ENCODE peak calls at places on chromosomes 4 and X, in four cellular contexts. One of them, this sample, is unnamed.

GRCh38 chr4:123418486-123418931 is 21.9 kb downstream of the SPRY1 start:
- DNase-seq in stimulated activated CD4-positive, alpha-beta T cell treated with anti-CD3 and anti-CD28 coated beads, Interleukin-15, amount 100 ng/mL, for 1 hour: no peak
- DNase-seq in mucosa of gallbladder: no peak
- DNase-seq in breast epithelium: no peak
- DNase-seq in this sample: peak; percentile 64

GRCh38 chr4:40916880-40917279 is 167.1 kb downstream of the NSUN7 start:
- DNase-seq in stimulated activated CD4-positive, alpha-beta T cell treated with anti-CD3 and anti-CD28 coated beads, Interleukin-15, amount 100 ng/mL, for 1 hour: peak; percentile 27
- DNase-seq in mucosa of gallbladder: no peak
- DNase-seq in breast epithelium: no peak
- DNase-seq in this sample: no peak

GRCh38 chr4:147453561-147454141 is 27.2 kb upstream of the EDNRA start:
- DNase-seq in stimulated activated CD4-positive, alpha-beta T cell treated with anti-CD3 and anti-CD28 coated beads, Interleukin-15, amount 100 ng/mL, for 1 hour: no peak
- DNase-seq in mucosa of gallbladder: no peak
- DNase-seq in breast epithelium: no peak
- DNase-seq in this sample: peak; percentile 69

GRCh38 chr4:137530176-137530575 is 2.1 kb downstream of the PCDH18 start:
- DNase-seq in stimulated activated CD4-positive, alpha-beta T cell treated with anti-CD3 and anti-CD28 coated beads, Interleukin-15, amount 100 ng/mL, for 1 hour: no peak
- DNase-seq in mucosa of gallbladder: no peak
- DNase-seq in breast epithelium: no peak
- DNase-seq in this sample: no peak

GRCh38 chr4:38034986-38035882 is 75.0 kb downstream of the PTTG2 start:
- DNase-seq in stimulated activated CD4-positive, alpha-beta T cell treated with anti-CD3 and anti-CD28 coated beads, Interleukin-15, amount 100 ng/mL, for 1 hour: no peak
- DNase-seq in mucosa of gallbladder: peak; percentile 68
- DNase-seq in breast epithelium: no peak
- DNase-seq in this sample: peak; percentile 52

GRCh38 chrX:18719852-18720251 is 12.4 kb downstream of the PPEF1 start:
- DNase-seq in stimulated activated CD4-positive, alpha-beta T cell treated with anti-CD3 and anti-CD28 coated beads, Interleukin-15, amount 100 ng/mL, for 1 hour: no peak
- DNase-seq in mucosa of gallbladder: no peak
- DNase-seq in breast epithelium: no peak
- DNase-seq in this sample: no peak

GRCh38 chrX:94662665-94663064 is 988.7 kb downstream of the FAM133A start:
- DNase-seq in stimulated activated CD4-positive, alpha-beta T cell treated with anti-CD3 and anti-CD28 coated beads, Interleukin-15, amount 100 ng/mL, for 1 hour: no peak
- DNase-seq in mucosa of gallbladder: no peak
- DNase-seq in breast epithelium: no peak
- DNase-seq in this sample: no peak

GRCh38 chr4:124234771-124235170 is 477.8 kb downstream of the ANKRD50 start:
- DNase-seq in stimulated activated CD4-positive, alpha-beta T cell treated with anti-CD3 and anti-CD28 coated beads, Interleukin-15, amount 100 ng/mL, for 1 hour: no peak
- DNase-seq in mucosa of gallbladder: no peak
- DNase-seq in breast epithelium: no peak
- DNase-seq in this sample: no peak

GRCh38 chrX:17854069-17854468 is 7.0 kb downstream of the RAI2 start:
- DNase-seq in stimulated activated CD4-positive, alpha-beta T cell treated with anti-CD3 and anti-CD28 coated beads, Interleukin-15, amount 100 ng/mL, for 1 hour: no peak
- DNase-seq in mucosa of gallbladder: no peak
- DNase-seq in breast epithelium: no peak
- DNase-seq in this sample: no peak

GRCh38 chr4:5882947-5883346 is 9.9 kb downstream of the CRMP1 start:
- DNase-seq in stimulated activated CD4-positive, alpha-beta T cell treated with anti-CD3 and anti-CD28 coated beads, Interleukin-15, amount 100 ng/mL, for 1 hour: no peak
- DNase-seq in mucosa of gallbladder: no peak
- DNase-seq in breast epithelium: no peak
- DNase-seq in this sample: no peak

GRCh38 chrX:36583674-36584073 is 424.5 kb upstream of the FAM47C start:
- DNase-seq in stimulated activated CD4-positive, alpha-beta T cell treated with anti-CD3 and anti-CD28 coated beads, Interleukin-15, amount 100 ng/mL, for 1 hour: no peak
- DNase-seq in mucosa of gallbladder: no peak
- DNase-seq in breast epithelium: no peak
- DNase-seq in this sample: no peak

GRCh38 chr4:68383115-68383514 is 33.2 kb upstream of the YTHDC1 start:
- DNase-seq in stimulated activated CD4-positive, alpha-beta T cell treated with anti-CD3 and anti-CD28 coated beads, Interleukin-15, amount 100 ng/mL, for 1 hour: no peak
- DNase-seq in mucosa of gallbladder: no peak
- DNase-seq in breast epithelium: no peak
- DNase-seq in this sample: no peak

GRCh38 chrX:53583571-53583970 is 102.9 kb downstream of the HUWE1 start:
- DNase-seq in stimulated activated CD4-positive, alpha-beta T cell treated with anti-CD3 and anti-CD28 coated beads, Interleukin-15, amount 100 ng/mL, for 1 hour: no peak
- DNase-seq in mucosa of gallbladder: no peak
- DNase-seq in breast epithelium: no peak
- DNase-seq in this sample: no peak

GRCh38 chr4:53841711-53842110 is 222.7 kb downstream of the CHIC2 start:
- DNase-seq in stimulated activated CD4-positive, alpha-beta T cell treated with anti-CD3 and anti-CD28 coated beads, Interleukin-15, amount 100 ng/mL, for 1 hour: no peak
- DNase-seq in mucosa of gallbladder: no peak
- DNase-seq in breast epithelium: no peak
- DNase-seq in this sample: no peak

GRCh38 chrX:154051210-154051810 is 31.6 kb upstream of the IRAK1 start:
- DNase-seq in stimulated activated CD4-positive, alpha-beta T cell treated with anti-CD3 and anti-CD28 coated beads, Interleukin-15, amount 100 ng/mL, for 1 hour: peak; percentile 27
- DNase-seq in mucosa of gallbladder: peak; percentile 82
- DNase-seq in breast epithelium: peak; percentile 54
- DNase-seq in this sample: peak; percentile 48

GRCh38 chr4:169485084-169485483 is 127.3 kb downstream of the NEK1 start:
- DNase-seq in stimulated activated CD4-positive, alpha-beta T cell treated with anti-CD3 and anti-CD28 coated beads, Interleukin-15, amount 100 ng/mL, for 1 hour: no peak
- DNase-seq in mucosa of gallbladder: no peak
- DNase-seq in breast epithelium: no peak
- DNase-seq in this sample: no peak

GRCh38 chrX:24590111-24590510 is 57.0 kb downstream of the PCYT1B start:
- DNase-seq in stimulated activated CD4-positive, alpha-beta T cell treated with anti-CD3 and anti-CD28 coated beads, Interleukin-15, amount 100 ng/mL, for 1 hour: no peak
- DNase-seq in mucosa of gallbladder: no peak
- DNase-seq in breast epithelium: no peak
- DNase-seq in this sample: no peak

GRCh38 chrX:24426340-24426913 is 38.7 kb upstream of the PDK3 start:
- DNase-seq in stimulated activated CD4-positive, alpha-beta T cell treated with anti-CD3 and anti-CD28 coated beads, Interleukin-15, amount 100 ng/mL, for 1 hour: no peak
- DNase-seq in mucosa of gallbladder: no peak
- DNase-seq in breast epithelium: no peak
- DNase-seq in this sample: no peak